ENCODE peak calls at places on chromosomes 5 and 9, in four cellular contexts. K is NCI-H2081, M is AML-193, N is endothelial cell. Q is an unnamed sample.

GRCh38 chr5:140882591-140882899 is 621 bp downstream of the PCDHA13 start:
- DNase-seq in K (no peak), M (no peak), N (peak; percentile 54), Q (no peak)

GRCh38 chr5:122126711-122127385 is 2.5 kb upstream of the ZNF474 start:
- DNase-seq in K (no peak), M (no peak), N (no peak), Q (no peak)

GRCh38 chr5:56456002-56456401 is 222.9 kb upstream of the ANKRD55 start:
- DNase-seq in K (no peak), M (no peak), N (no peak), Q (no peak)

GRCh38 chr5:31334061-31334700 is 140.7 kb downstream of the CDH6 start:
- DNase-seq in K (no peak), M (no peak), N (no peak), Q (no peak)

GRCh38 chr5:157384971-157385709 is 74.9 kb upstream of the NIPAL4 start:
- DNase-seq in K (no peak), M (no peak), N (peak; percentile 37), Q (no peak)

GRCh38 chr5:89064054-89064453 is 181.1 kb upstream of the MEF2C start:
- DNase-seq in K (no peak), M (no peak), N (no peak), Q (no peak)

GRCh38 chr5:58334035-58334434 is 125.9 kb downstream of the PLK2 start:
- DNase-seq in K (no peak), M (no peak), N (no peak), Q (no peak)

GRCh38 chr9:4339783-4340335 is 40.0 kb upstream of the GLIS3 start:
- DNase-seq in K (no peak), M (no peak), N (no peak), Q (no peak)

GRCh38 chr5:36624277-36624676 is 17.9 kb downstream of the SLC1A3 start:
- DNase-seq in K (no peak), M (no peak), N (no peak), Q (no peak)

GRCh38 chr9:136482046-136482792 is 621 bp downstream of the SEC16A start:
- DNase-seq in K (peak; percentile 22), M (peak; percentile 51), N (no peak), Q (no peak)

GRCh38 chr5:60205071-60205470 is 311.5 kb upstream of the PDE4D start:
- DNase-seq in K (no peak), M (no peak), N (no peak), Q (no peak)

GRCh38 chr5:39395521-39395920 is 29.3 kb downstream of the DAB2 start:
- DNase-seq in K (no peak), M (no peak), N (no peak), Q (no peak)

GRCh38 chr5:146799235-146800015 is 79.1 kb downstream of the PPP2R2B start:
- DNase-seq in K (no peak), M (no peak), N (no peak), Q (no peak)

GRCh38 chr9:135958485-135958884 is 2.7 kb downstream of the UBAC1 start:
- DNase-seq in K (no peak), M (peak; percentile 39), N (no peak), Q (no peak)

GRCh38 chr5:145830594-145830993 is 4.5 kb downstream of the PRELID2 start:
- DNase-seq in K (no peak), M (no peak), N (no peak), Q (no peak)

GRCh38 chr5:73170522-73170921 is 2.5 kb upstream of the TMEM174 start:
- DNase-seq in K (no peak), M (peak; percentile 41), N (peak; percentile 55), Q (no peak)

GRCh38 chr5:35745193-35745592 is 111.5 kb upstream of the IL7R start:
- DNase-seq in K (no peak), M (no peak), N (no peak), Q (no peak)

GRCh38 chr5:178111925-178112324 is 1.4 kb upstream of the N4BP3 start:
- DNase-seq in K (no peak), M (no peak), N (no peak), Q (no peak)

GRCh38 chr5:134240421-134240962 is 14.6 kb upstream of the PPP2CA start:
- DNase-seq in K (peak; percentile 78), M (no peak), N (no peak), Q (no peak)

GRCh38 chr9:104927912-104928740 is at the start of gene ABCA1:
- DNase-seq in K (no peak), M (peak; percentile 78), N (peak; percentile 89), Q (peak; percentile 95)

GRCh38 chr5:92991681-92992472 is 589.1 kb downstream of the NR2F1-AS1 start:
- DNase-seq in K (no peak), M (no peak), N (no peak), Q (no peak)

GRCh38 chr9:121169094-121169601 is 32.5 kb downstream of the RAB14 start:
- DNase-seq in K (no peak), M (peak; percentile 20), N (peak; percentile 18), Q (peak; percentile 19)

GRCh38 chr5:122772446-122772845 is 2.4 kb upstream of the SNX2 start:
- DNase-seq in K (no peak), M (no peak), N (no peak), Q (no peak)

GRCh38 chr9:98259791-98260190 is 4.3 kb upstream of the TBC1D2 start:
- DNase-seq in K (no peak), M (no peak), N (no peak), Q (no peak)

GRCh38 chr5:149268928-149269557 is 2.6 kb upstream of the AFAP1L1 start:
- DNase-seq in K (peak; percentile 37), M (peak; percentile 66), N (no peak), Q (no peak)

GRCh38 chr9:127116946-127117345 is 5.5 kb downstream of the ANGPTL2 start:
- DNase-seq in K (no peak), M (no peak), N (no peak), Q (no peak)

GRCh38 chr5:42586625-42587024 is 163.4 kb downstream of the GHR start:
- DNase-seq in K (no peak), M (no peak), N (no peak), Q (no peak)

GRCh38 chr5:54761213-54761701 is 224.1 kb downstream of the ESM1 start:
- DNase-seq in K (no peak), M (no peak), N (no peak), Q (no peak)

GRCh38 chr5:114408847-114409246 is 47.0 kb downstream of the KCNN2 start:
- DNase-seq in K (no peak), M (no peak), N (no peak), Q (no peak)